ENCODE peak calls at places on chromosomes 5 and 9, in ten cellular contexts. X is CD4-positive, alpha-beta memory T cell; E is SK-MEL-5; C is amygdala; A is fibroblast of villous mesenchyme; H is stimulated activated CD8-positive, alpha-beta memory T cell treated with anti-CD3 and anti-CD28 coated beads, Interleukin-12 subunit alpha, Interleukin-12 subunit beta, amount 100 ng/mL, for 1 hour; J is GM12865; S is ELF-1; F is choroid plexus epithelial cell; R is ELR. Y is an unnamed sample.

GRCh38 chr9:19471737-19472648 is 63.2 kb downstream of the ACER2 start:
- DNase-seq in X (peak), E (peak), C (peak), A (peak), H (peak), J (peak), S (peak), F (peak), R (peak), Y (no peak)

GRCh38 chr9:96048954-96049831 is 173.7 kb downstream of the ERCC6L2 start:
- DNase-seq in X (no peak), E (no peak), C (peak), A (no peak), H (no peak), J (no peak), S (no peak), F (no peak), R (no peak), Y (no peak)

GRCh38 chr5:165881259-165881658 is 2375.8 kb downstream of the MAT2B start:
- DNase-seq in X (no peak), E (peak), C (no peak), A (no peak), H (no peak), J (no peak), S (no peak), F (no peak), R (no peak), Y (no peak)

GRCh38 chr9:2271426-2271825 is 256.3 kb downstream of the SMARCA2 start:
- DNase-seq in X (no peak), E (peak), C (peak), A (peak), H (no peak), J (peak), S (peak), F (peak), R (peak), Y (no peak)

GRCh38 chr5:167602077-167602476 is 689.4 kb upstream of the WWC1 start:
- DNase-seq in X (no peak), E (no peak), C (no peak), A (no peak), H (no peak), J (no peak), S (no peak), F (no peak), R (no peak), Y (no peak)

GRCh38 chr5:7179364-7179763 is 216.6 kb upstream of the ADCY2 start:
- DNase-seq in X (no peak), E (no peak), C (no peak), A (no peak), H (no peak), J (no peak), S (no peak), F (no peak), R (no peak), Y (no peak)

GRCh38 chr5:90939208-90939607 is 380.6 kb downstream of the ADGRV1 start:
- DNase-seq in X (no peak), E (no peak), C (no peak), A (no peak), H (no peak), J (no peak), S (no peak), F (peak), R (peak), Y (no peak)

GRCh38 chr5:135599421-135600140 is 20.8 kb upstream of the CXCL14 start:
- DNase-seq in X (no peak), E (no peak), C (no peak), A (no peak), H (no peak), J (no peak), S (peak), F (no peak), R (no peak), Y (no peak)

GRCh38 chr5:64869419-64869818 is 100.7 kb downstream of the CWC27 start:
- DNase-seq in X (no peak), E (peak), C (no peak), A (peak), H (no peak), J (no peak), S (no peak), F (peak), R (peak), Y (peak)

GRCh38 chr5:113128082-113128481 is 151.5 kb downstream of the DCP2 start:
- DNase-seq in X (no peak), E (no peak), C (no peak), A (no peak), H (no peak), J (no peak), S (no peak), F (no peak), R (no peak), Y (no peak)

GRCh38 chr5:172791291-172791690 is 20.3 kb upstream of the DUSP1 start:
- DNase-seq in X (no peak), E (no peak), C (no peak), A (no peak), H (no peak), J (no peak), S (no peak), F (no peak), R (no peak), Y (no peak)

GRCh38 chr5:38347040-38347763 is 88.8 kb downstream of the EGFLAM start:
- DNase-seq in X (no peak), E (no peak), C (no peak), A (no peak), H (no peak), J (no peak), S (no peak), F (no peak), R (peak), Y (no peak)

GRCh38 chr5:14593326-14594036 is 11.9 kb downstream of the OTULINL start:
- DNase-seq in X (peak), E (no peak), C (no peak), A (no peak), H (no peak), J (peak), S (no peak), F (no peak), R (peak), Y (no peak)

GRCh38 chr5:72604111-72604792 is 97.0 kb upstream of the ZNF366 start:
- DNase-seq in X (no peak), E (no peak), C (peak), A (no peak), H (no peak), J (no peak), S (no peak), F (no peak), R (no peak), Y (no peak)

GRCh38 chr5:16856531-16856930 is 79.6 kb downstream of the MYO10 start:
- DNase-seq in X (no peak), E (no peak), C (no peak), A (peak), H (no peak), J (no peak), S (no peak), F (no peak), R (peak), Y (no peak)

GRCh38 chr5:133754575-133755169 is 142.3 kb upstream of the FSTL4 start:
- DNase-seq in X (no peak), E (peak), C (no peak), A (peak), H (no peak), J (peak), S (peak), F (peak), R (peak), Y (no peak)

GRCh38 chr9:92325991-92326500 is 293 bp downstream of the CENPP start:
- DNase-seq in X (no peak), E (no peak), C (no peak), A (no peak), H (no peak), J (peak), S (no peak), F (no peak), R (no peak), Y (no peak)

GRCh38 chr9:16729656-16730055 is 140.8 kb downstream of the BNC2 start:
- DNase-seq in X (no peak), E (peak), C (no peak), A (no peak), H (no peak), J (no peak), S (no peak), F (no peak), R (no peak), Y (no peak)

GRCh38 chr5:131389096-131389868 is 125.4 kb downstream of the CDC42SE2 start:
- DNase-seq in X (no peak), E (no peak), C (no peak), A (no peak), H (no peak), J (peak), S (no peak), F (no peak), R (no peak), Y (no peak)

GRCh38 chr5:137147346-137147745 is 351.8 kb downstream of the SPOCK1 start:
- DNase-seq in X (no peak), E (no peak), C (peak), A (no peak), H (no peak), J (no peak), S (no peak), F (no peak), R (no peak), Y (no peak)

GRCh38 chr5:150734579-150735384 is 24.0 kb downstream of the DCTN4 start:
- DNase-seq in X (no peak), E (no peak), C (no peak), A (no peak), H (no peak), J (peak), S (peak), F (no peak), R (no peak), Y (no peak)

GRCh38 chr9:89533396-89534187 is 35.7 kb upstream of the SEMA4D start:
- DNase-seq in X (no peak), E (peak), C (peak), A (no peak), H (no peak), J (no peak), S (no peak), F (no peak), R (no peak), Y (no peak)

GRCh38 chr9:85944672-85945071 is 3.7 kb downstream of the NAA35 start:
- DNase-seq in X (no peak), E (no peak), C (no peak), A (no peak), H (no peak), J (no peak), S (no peak), F (peak), R (no peak), Y (no peak)

GRCh38 chr9:88425538-88425950 is 37.3 kb downstream of the SPIN1 start:
- DNase-seq in X (no peak), E (no peak), C (no peak), A (peak), H (no peak), J (no peak), S (peak), F (peak), R (peak), Y (no peak)

GRCh38 chr5:10723519-10723918 is 37.5 kb downstream of the DAP start:
- DNase-seq in X (no peak), E (no peak), C (no peak), A (no peak), H (no peak), J (no peak), S (no peak), F (no peak), R (no peak), Y (no peak)

GRCh38 chr5:35758151-35758724 is 98.5 kb upstream of the IL7R start:
- DNase-seq in X (no peak), E (no peak), C (no peak), A (no peak), H (no peak), J (no peak), S (no peak), F (no peak), R (no peak), Y (no peak)

GRCh38 chr9:125763373-125763772 is 16.2 kb downstream of the PBX3 start:
- DNase-seq in X (no peak), E (peak), C (peak), A (no peak), H (no peak), J (no peak), S (peak), F (peak), R (no peak), Y (no peak)

GRCh38 chr9:7209051-7209450 is 451.3 kb downstream of the KDM4C start:
- DNase-seq in X (no peak), E (no peak), C (peak), A (no peak), H (no peak), J (no peak), S (no peak), F (peak), R (no peak), Y (no peak)

GRCh38 chr9:134733480-134734232 is 92.1 kb downstream of the COL5A1 start:
- DNase-seq in X (no peak), E (no peak), C (no peak), A (no peak), H (no peak), J (no peak), S (no peak), F (no peak), R (no peak), Y (no peak)

GRCh38 chr5:81774359-81774758 is 23.5 kb upstream of the SSBP2 start:
- DNase-seq in X (no peak), E (no peak), C (no peak), A (no peak), H (no peak), J (no peak), S (no peak), F (no peak), R (no peak), Y (no peak)

GRCh38 chr5:7837401-7837800 is 13.5 kb downstream of the CFAP90 start:
- DNase-seq in X (no peak), E (no peak), C (no peak), A (no peak), H (no peak), J (no peak), S (no peak), F (no peak), R (no peak), Y (no peak)

GRCh38 chr5:168941901-168942300 is 359.0 kb downstream of the SLIT3 start:
- DNase-seq in X (no peak), E (peak), C (no peak), A (no peak), H (no peak), J (no peak), S (peak), F (no peak), R (peak), Y (no peak)